ENCODE peak calls at places on chromosomes 6 and 20, in five cellular contexts. O is GM23338; W is ELF-1; M is activated naive CD8-positive, alpha-beta T cell treated with anti-CD3 and anti-CD28 coated beads for 36 hours; B is HT1080. Q is an unnamed sample.
A peak's percentile ranks its signal among the peaks of the same experiment; 100 is the strongest.

GRCh38 chr6:224350-224749 is 67.9 kb upstream of the DUSP22 start:
- DNase-seq in O (no peak), W (no peak), M (no peak), B (no peak), Q (no peak)

GRCh38 chr20:63557481-63557891 is 3.5 kb downstream of the FNDC11 start:
- DNase-seq in O (no peak), W (no peak), M (no peak), B (no peak), Q (no peak)

GRCh38 chr20:45783656-45784294 is 7.9 kb downstream of the WFDC3 start:
- DNase-seq in O (no peak), W (peak; percentile 33), M (no peak), B (peak; percentile 11), Q (no peak)

GRCh38 chr6:14765753-14766152 is 480.1 kb upstream of the JARID2 start:
- DNase-seq in O (no peak), W (no peak), M (no peak), B (no peak), Q (no peak)

GRCh38 chr6:39980839-39981580 is 46.7 kb upstream of the MOCS1 start:
- DNase-seq in O (peak; percentile 84), W (peak; percentile 57), M (no peak), B (peak; percentile 53), Q (peak; percentile 71)

GRCh38 chr6:2725999-2726567 is 24.6 kb downstream of the MYLK4 start:
- DNase-seq in O (no peak), W (peak; percentile 58), M (no peak), B (peak; percentile 53), Q (peak; percentile 37)

GRCh38 chr20:5680227-5680626 is 70.0 kb upstream of the SHLD1 start:
- DNase-seq in O (no peak), W (no peak), M (no peak), B (no peak), Q (no peak)

GRCh38 chr6:82057846-82058554 is 189.5 kb downstream of the IBTK start:
- DNase-seq in O (no peak), W (no peak), M (no peak), B (peak; percentile 37), Q (peak; percentile 70)

GRCh38 chr6:82017316-82017715 is 230.2 kb downstream of the IBTK start:
- DNase-seq in O (peak; percentile 54), W (no peak), M (no peak), B (peak; percentile 88), Q (peak; percentile 62)

GRCh38 chr6:130503146-130503545 is 137.3 kb downstream of the TMEM200A start:
- DNase-seq in O (no peak), W (no peak), M (no peak), B (no peak), Q (peak; percentile 39)

GRCh38 chr6:11586574-11586973 is 49.0 kb downstream of the TMEM170B start:
- DNase-seq in O (peak; percentile 59), W (peak; percentile 35), M (no peak), B (peak; percentile 32), Q (peak; percentile 36)

GRCh38 chr6:113006494-113006893 is 659.4 kb downstream of the RFPL4B start:
- DNase-seq in O (no peak), W (no peak), M (no peak), B (no peak), Q (no peak)

GRCh38 chr6:140202964-140203363 is 828.5 kb upstream of the CITED2 start:
- DNase-seq in O (no peak), W (no peak), M (no peak), B (no peak), Q (no peak)

GRCh38 chr6:43944908-43945777 is 175.1 kb downstream of the VEGFA start:
- DNase-seq in O (no peak), W (no peak), M (no peak), B (no peak), Q (no peak)

GRCh38 chr6:16205377-16206144 is 32.8 kb upstream of the GMPR start:
- DNase-seq in O (no peak), W (no peak), M (no peak), B (no peak), Q (peak; percentile 95)

GRCh38 chr6:109235639-109236038 is 140.3 kb downstream of the CEP57L1 start:
- DNase-seq in O (no peak), W (no peak), M (no peak), B (no peak), Q (no peak)

GRCh38 chr6:1574083-1574761 is 35.5 kb upstream of the FOXC1 start:
- DNase-seq in O (no peak), W (peak; percentile 70), M (no peak), B (no peak), Q (no peak)

GRCh38 chr6:122996797-122997520 is 924 bp downstream of the CLVS2 start:
- DNase-seq in O (no peak), W (no peak), M (no peak), B (no peak), Q (peak; percentile 61)

GRCh38 chr20:17202668-17203067 is 24.2 kb upstream of the PCSK2 start:
- DNase-seq in O (peak; percentile 88), W (peak; percentile 50), M (no peak), B (no peak), Q (peak; percentile 17)

GRCh38 chr6:169324661-169325459 is 71.2 kb upstream of the THBS2 start:
- DNase-seq in O (no peak), W (no peak), M (no peak), B (no peak), Q (no peak)

GRCh38 chr20:3686867-3687321 is 5.1 kb upstream of the ADAM33 start:
- DNase-seq in O (no peak), W (no peak), M (no peak), B (peak; percentile 51), Q (peak; percentile 52)

GRCh38 chr6:170251776-170252571 is 38.9 kb downstream of the DLL1 start:
- DNase-seq in O (no peak), W (no peak), M (no peak), B (no peak), Q (no peak)

GRCh38 chr6:135088232-135088760 is 33.7 kb upstream of the HBS1L start:
- DNase-seq in O (no peak), W (no peak), M (no peak), B (no peak), Q (no peak)

GRCh38 chr6:28981391-28981832 is 23.7 kb downstream of the ZNF311 start:
- DNase-seq in O (peak; percentile 77), W (peak; percentile 80), M (peak; percentile 72), B (peak; percentile 61), Q (peak; percentile 84)

GRCh38 chr20:3248167-3248992 is 9.4 kb upstream of the SLC4A11 start:
- DNase-seq in O (peak; percentile 87), W (peak; percentile 67), M (peak; percentile 21), B (no peak), Q (peak; percentile 32)

GRCh38 chr6:88166901-88167624 is 916 bp upstream of the CNR1 start:
- DNase-seq in O (peak; percentile 60), W (peak; percentile 38), M (peak; percentile 16), B (no peak), Q (no peak)

Q was measured in A673.